ENCODE peak calls at places on chromosomes 4 and X, in four cellular contexts. R is transverse colon; J is CD8-positive, alpha-beta T cell; W is breast epithelium. O is an unnamed sample. For H3K4me1, the result is how much of the 10 kb centered on the place peaks cover.

GRCh38 chr4:140238353-140239041 is 84.5 kb upstream of the MAML3 start:
- DNase-seq in R (peak), J (no peak), W (peak), O (no peak)

GRCh38 chr4:3252831-3253641 is 4.1 kb downstream of the MSANTD1 start:
- DNase-seq in R (no peak), J (no peak), W (no peak), O (peak)

GRCh38 chrX:11543249-11543648 is 122.5 kb downstream of the ARHGAP6 start:
- DNase-seq in R (no peak), J (no peak), W (no peak), O (no peak)

GRCh38 chr4:36385951-36386561 is 104.6 kb downstream of the DTHD1 start:
- DNase-seq in R (peak), J (peak), W (no peak), O (no peak)

GRCh38 chr4:103050736-103051436 is 25.7 kb downstream of the SLC9B2 start:
- DNase-seq in R (no peak), J (no peak), W (no peak), O (no peak)

GRCh38 chrX:55007633-55008032 is 7.5 kb downstream of the APEX2 start:
- DNase-seq in R (peak), J (no peak), W (no peak), O (peak)

GRCh38 chr4:96729641-96730040 is 889.7 kb downstream of the PDHA2 start:
- DNase-seq in R (no peak), J (no peak), W (no peak), O (no peak)

GRCh38 chr4:2745981-2746806 is 9.9 kb downstream of the TNIP2 start:
- DNase-seq in R (peak), J (peak), W (no peak), O (no peak)

GRCh38 chr4:105022811-105023667 is 123.6 kb upstream of the TET2 start:
- DNase-seq in R (no peak), J (no peak), W (no peak), O (no peak)

GRCh38 chr4:987689-988513 is 1.1 kb downstream of the IDUA start:
- DNase-seq in R (no peak), J (no peak), W (no peak), O (no peak)

GRCh38 chrX:56031409-56031808 is 200.7 kb upstream of the KLF8 start:
- DNase-seq in R (no peak), J (no peak), W (no peak), O (no peak)

GRCh38 chrX:10111364-10112148 is 45.2 kb upstream of the CLCN4 start:
- DNase-seq in R (peak), J (peak), W (no peak), O (no peak)

GRCh38 chr4:76709454-76709853 is 188.5 kb downstream of the SOWAHB start:
- DNase-seq in R (no peak), J (no peak), W (no peak), O (no peak)

DNA sequence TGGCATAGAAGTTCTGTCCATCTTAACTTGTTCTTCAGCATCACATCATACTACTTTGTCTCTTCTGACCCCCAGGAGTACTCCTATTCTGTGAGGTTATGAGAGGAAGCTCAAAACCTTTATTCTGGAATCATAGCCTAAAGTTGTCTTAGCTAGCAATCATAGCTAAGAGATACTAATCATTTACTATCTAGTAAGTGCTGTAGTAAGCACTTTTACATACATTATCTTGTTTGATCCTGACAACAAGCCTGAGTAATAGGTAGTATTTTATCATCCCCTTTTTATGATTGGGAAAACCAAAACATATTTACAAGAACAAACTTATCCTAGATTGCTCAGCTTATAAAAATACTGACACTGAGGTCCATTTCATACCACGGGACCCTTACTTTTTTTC is 14.3 kb upstream of the LHFPL1 start:
- DNase-seq in R (no peak), J (no peak), W (no peak), O (no peak)
- H3K4me3 ChIP-seq in R (no peak), J (no peak), W (no peak), O (no peak)

DNA sequence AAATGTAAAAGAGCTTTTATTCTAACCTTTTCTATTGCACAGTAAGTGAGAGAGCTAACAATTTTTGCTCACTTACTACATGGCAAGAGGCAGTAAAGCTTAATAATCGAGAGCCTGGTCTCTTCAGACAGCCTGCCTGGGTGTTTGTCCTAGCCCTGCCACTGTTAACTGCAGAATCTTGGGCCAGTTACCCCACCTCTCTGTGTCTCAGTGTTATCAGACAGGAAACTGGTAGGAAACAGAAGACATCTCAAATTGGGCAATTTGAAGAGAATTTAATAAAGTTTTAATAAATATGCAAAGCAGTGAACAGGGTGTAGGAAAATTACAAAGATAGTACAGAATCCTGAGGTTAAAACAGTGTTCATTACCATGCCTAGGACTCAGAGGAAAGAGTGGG is 13.4 kb downstream of the STAP1 start:
- DNase-seq in R (no peak), J (no peak), W (no peak), O (no peak)
- H3K4me1 ChIP-seq in R (under half), J (under half), W (under half), O (under half)

GRCh38 chr4:77819836-77820679 is 890 bp upstream of the CNOT6L start:
- DNase-seq in R (peak), J (peak), W (peak), O (peak)
- TF ChIP-seq CTCF in R (no peak), J (no peak), W (peak), O (no peak)

DNA sequence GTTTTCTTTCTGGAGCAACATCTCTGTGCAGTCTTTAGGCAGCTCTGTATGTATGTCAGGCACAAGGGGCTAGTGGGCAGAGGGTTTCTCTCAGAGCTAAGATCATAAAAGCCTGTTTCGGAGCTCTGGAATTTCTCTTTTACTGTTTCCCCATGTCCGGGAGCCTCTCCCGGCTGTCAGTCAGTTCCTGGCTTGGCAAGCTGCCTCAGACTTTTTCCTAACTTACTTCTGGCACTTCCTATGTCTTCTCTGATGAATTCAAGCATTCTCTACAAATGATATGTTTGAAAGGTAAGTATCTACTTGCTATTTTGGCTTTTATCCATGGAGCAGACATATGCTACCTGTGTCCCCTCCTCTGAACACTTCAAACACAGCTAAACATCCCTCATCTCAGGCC is 129.3 kb upstream of the PGRMC2 start:
- DNase-seq in R (no peak), J (no peak), W (no peak), O (no peak)
- H3K4me3 ChIP-seq in R (no peak), J (no peak), W (no peak), O (no peak)

GRCh38 chrX:74449322-74449936 is 28.1 kb downstream of the SLC16A2 start:
- DNase-seq in R (no peak), J (no peak), W (peak), O (no peak)
- H3K4me1 ChIP-seq in R (under half), J (under half), W (under half), O (under half)

DNA sequence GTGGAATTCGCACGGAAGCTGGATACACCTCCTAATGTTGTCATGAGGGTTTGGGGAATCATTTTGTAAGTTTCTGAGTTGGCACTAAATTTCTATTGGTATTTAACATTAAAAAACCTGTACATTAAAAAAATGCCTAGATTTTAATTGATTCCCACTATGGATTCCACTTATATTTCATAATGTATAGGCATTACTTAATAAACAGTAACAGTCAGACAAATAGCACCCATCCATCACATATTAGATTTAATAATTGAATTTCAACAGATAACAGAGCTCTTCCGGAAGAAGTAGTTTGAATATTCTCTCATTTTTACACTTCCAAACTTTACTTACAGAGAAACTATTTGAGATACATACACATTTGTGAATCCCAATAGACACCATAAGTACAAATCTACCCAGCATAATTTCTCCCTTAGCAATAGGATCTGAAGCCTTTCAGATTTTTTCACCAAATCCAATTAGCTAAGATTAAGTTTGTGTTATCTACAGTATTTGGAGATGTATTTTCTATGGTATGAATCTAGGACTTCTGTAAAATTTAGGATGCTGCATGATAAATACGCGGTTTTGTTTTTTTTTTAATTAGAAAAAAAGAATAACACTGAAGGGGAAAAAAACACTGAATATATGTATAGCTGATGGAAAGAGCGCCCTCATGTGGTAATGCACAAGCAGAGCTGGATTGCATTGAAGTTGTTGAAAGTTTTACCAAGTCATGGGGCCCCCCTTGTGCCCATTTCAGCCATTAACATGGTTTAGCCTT is 12.2 kb upstream of the ODAM start:
- DNase-seq in R (peak), J (no peak), W (no peak), O (peak)
- TF ChIP-seq CTCF in R (peak), J (no peak), W (no peak), O (peak)

DNA sequence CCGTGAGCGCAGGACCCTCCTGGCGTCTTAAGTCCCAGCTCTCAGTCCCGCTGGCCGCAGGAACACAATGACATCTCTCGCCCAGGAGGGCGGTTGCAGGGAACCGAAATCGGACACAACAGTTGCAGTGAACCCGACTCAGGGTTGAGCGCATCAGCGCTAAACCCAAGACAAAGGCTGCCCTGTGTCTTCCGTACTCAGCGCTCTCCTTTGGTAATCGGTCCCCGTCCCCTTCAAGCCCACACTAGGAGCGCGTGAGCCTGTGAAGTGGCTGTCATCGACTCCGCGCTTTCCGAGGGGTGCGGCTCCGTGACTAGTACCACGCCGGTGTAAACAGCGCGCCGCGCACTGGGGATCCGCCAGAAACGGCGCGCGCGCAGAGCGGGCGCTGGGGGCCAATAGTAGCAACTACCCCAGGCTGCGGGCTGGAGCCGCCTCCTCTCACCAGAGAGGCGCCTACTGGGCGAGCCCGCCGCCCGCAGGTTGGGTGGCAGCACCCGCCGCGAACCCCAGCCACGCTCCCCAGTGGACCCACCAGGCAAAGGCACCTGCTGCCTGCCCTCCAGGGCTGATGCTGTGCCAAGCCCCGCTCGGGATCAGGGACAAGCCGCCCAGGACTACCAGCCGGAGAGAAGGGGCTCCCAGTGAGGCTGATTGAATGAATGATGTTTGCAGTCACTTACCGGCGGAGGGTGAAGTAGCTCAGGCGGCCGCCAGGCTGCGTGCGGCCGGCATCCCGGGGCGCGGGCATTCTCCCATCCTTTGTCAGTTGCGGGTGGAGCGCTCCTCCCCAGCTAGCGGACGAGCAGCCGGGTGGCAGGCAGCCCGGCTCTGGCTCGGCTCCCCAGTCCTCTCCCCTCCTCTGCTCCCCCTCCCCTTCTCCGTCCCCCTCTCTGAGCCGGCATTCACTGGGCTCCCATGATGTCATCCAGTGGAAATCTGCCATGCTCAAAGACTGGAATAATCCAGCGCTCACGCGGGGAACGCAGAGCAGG is 370.4 kb upstream of the SMIM31 start:
- DNase-seq in R (no peak), J (no peak), W (no peak), O (no peak)
- H3K4me3 ChIP-seq in R (peak), J (no peak), W (peak), O (no peak)

DNA sequence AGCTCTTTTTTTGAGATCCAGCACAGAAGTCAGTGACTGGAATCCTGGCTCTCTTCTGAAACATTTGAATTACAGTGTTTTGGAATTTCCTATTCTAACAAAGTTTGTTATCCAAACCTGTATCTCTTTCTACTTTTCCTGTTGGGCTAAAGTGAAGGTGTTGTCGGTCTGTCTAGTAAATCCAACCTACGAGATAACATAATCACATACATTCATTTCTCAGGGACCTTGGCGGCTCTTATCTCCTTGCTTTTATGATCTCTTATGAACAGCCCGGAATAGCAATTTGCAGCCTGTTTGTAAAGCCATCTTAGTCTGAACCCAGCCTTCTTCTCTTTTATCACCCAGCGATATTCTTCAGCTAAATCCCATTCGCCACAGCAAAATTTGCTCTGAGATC is 14.5 kb downstream of the PPARGC1A start:
- DNase-seq in R (no peak), J (no peak), W (no peak), O (no peak)
- H3K4me1 ChIP-seq in R (under half), J (under half), W (under half), O (under half)

GRCh38 chr4:15848191-15848842 is 70.2 kb downstream of the CD38 start:
- DNase-seq in R (no peak), J (no peak), W (no peak), O (no peak)
- TF ChIP-seq CTCF in R (no peak), J (no peak), W (no peak), O (peak)

DNA sequence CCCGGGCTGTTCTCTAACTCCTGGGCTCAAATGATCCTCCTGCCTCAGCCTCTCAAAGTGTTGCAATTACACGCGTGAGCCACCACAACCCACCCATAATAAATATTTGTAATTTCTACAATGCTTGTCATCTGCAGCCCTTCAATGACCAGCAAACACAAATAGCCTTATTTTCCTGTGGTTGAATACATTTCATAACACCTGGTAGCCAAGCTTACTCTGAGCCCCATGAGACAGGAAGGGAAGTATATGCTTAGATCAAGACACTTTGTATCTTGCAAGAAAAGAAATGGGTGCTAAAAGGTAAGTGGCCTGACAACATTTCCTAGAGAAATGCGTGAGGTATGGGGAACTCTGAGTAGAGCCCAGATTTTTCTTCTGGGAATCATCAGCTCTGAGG is 56.9 kb upstream of the PDGFRA start:
- DNase-seq in R (no peak), J (no peak), W (no peak), O (no peak)
- H3K4me3 ChIP-seq in R (no peak), J (no peak), W (no peak), O (no peak)